ENCODE peak calls at places on chromosome 6, in eight cellular contexts. I, S, U, E, V, Z, D and J are unnamed samples.

GRCh38 chr6:39279539-39279938 is 34.7 kb downstream of the KCNK17 start:
- DNase-seq in I (no peak), S (no peak), U (no peak), E (no peak), V (no peak), Z (no peak), D (no peak), J (no peak)

GRCh38 chr6:134195985-134196384 is 121.9 kb downstream of the SGK1 start:
- DNase-seq in I (no peak), S (no peak), U (no peak), E (no peak), V (no peak), Z (no peak), D (no peak), J (no peak)

GRCh38 chr6:122445274-122445673 is 26.3 kb downstream of the SERINC1 start:
- DNase-seq in I (no peak), S (no peak), U (no peak), E (no peak), V (no peak), Z (no peak), D (no peak), J (no peak)

GRCh38 chr6:81606965-81607381 is 145.5 kb downstream of the TENT5A start:
- DNase-seq in I (no peak), S (no peak), U (no peak), E (no peak), V (no peak), Z (no peak), D (no peak), J (no peak)

GRCh38 chr6:105437236-105437635 is 34.4 kb upstream of the PREP start:
- DNase-seq in I (no peak), S (no peak), U (no peak), E (no peak), V (no peak), Z (no peak), D (no peak), J (no peak)

GRCh38 chr6:112237644-112238043 is 16.7 kb downstream of the LAMA4 start:
- DNase-seq in I (no peak), S (no peak), U (no peak), E (no peak), V (no peak), Z (no peak), D (no peak), J (no peak)

GRCh38 chr6:39243809-39244208 is 14.5 kb upstream of the KCNK5 start:
- DNase-seq in I (no peak), S (no peak), U (no peak), E (no peak), V (no peak), Z (no peak), D (no peak), J (no peak)

GRCh38 chr6:27213544-27214125 is 33.9 kb upstream of the PRSS16 start:
- DNase-seq in I (no peak), S (no peak), U (no peak), E (no peak), V (no peak), Z (no peak), D (no peak), J (no peak)

GRCh38 chr6:113495521-113495920 is 361.6 kb upstream of the MARCKS start:
- DNase-seq in I (no peak), S (no peak), U (no peak), E (no peak), V (no peak), Z (no peak), D (no peak), J (no peak)

GRCh38 chr6:133549252-133549925 is 308.2 kb downstream of the EYA4 start:
- DNase-seq in I (no peak), S (no peak), U (no peak), E (no peak), V (no peak), Z (no peak), D (no peak), J (no peak)

GRCh38 chr6:37548067-37548674 is 48.5 kb upstream of the CCDC167 start:
- DNase-seq in I (no peak), S (no peak), U (no peak), E (no peak), V (no peak), Z (no peak), D (no peak), J (no peak)

GRCh38 chr6:151784441-151785214 is 22.9 kb upstream of the ESR1 start:
- DNase-seq in I (no peak), S (no peak), U (no peak), E (no peak), V (no peak), Z (no peak), D (no peak), J (no peak)

GRCh38 chr6:43627008-43627825 is 1.8 kb downstream of the GTPBP2 start:
- DNase-seq in I (no peak), S (no peak), U (no peak), E (no peak), V (peak), Z (no peak), D (no peak), J (no peak)